ENCODE peak calls at places on chromosome 4, in four cellular contexts. W, M, D and B are unnamed samples.

GRCh38 chr4:114386637-114387233 is 211.9 kb upstream of the UGT8 start:
- DNase-seq in W (peak; percentile 50), M (peak; percentile 53), D (no peak), B (no peak)

GRCh38 chr4:8891255-8891645 is 19.6 kb upstream of the HMX1 start:
- DNase-seq in W (no peak), M (no peak), D (no peak), B (no peak)

GRCh38 chr4:128521634-128522253 is 234.1 kb upstream of the PGRMC2 start:
- DNase-seq in W (no peak), M (no peak), D (no peak), B (no peak)

GRCh38 chr4:11496313-11496956 is 67.7 kb upstream of the HS3ST1 start:
- DNase-seq in W (no peak), M (no peak), D (no peak), B (no peak)

GRCh38 chr4:118417325-118417724 is 64.5 kb upstream of the PRSS12 start:
- DNase-seq in W (no peak), M (no peak), D (no peak), B (no peak)

GRCh38 chr4:153142700-153143438 is 61.4 kb upstream of the TRIM2 start:
- DNase-seq in W (peak; percentile 44), M (peak; percentile 56), D (peak; percentile 67), B (peak; percentile 41)

GRCh38 chr4:188127157-188127874 is 11.9 kb upstream of the TRIML1 start:
- DNase-seq in W (no peak), M (no peak), D (no peak), B (no peak)

GRCh38 chr4:71472946-71473345 is 134.1 kb downstream of the SLC4A4 start:
- DNase-seq in W (no peak), M (no peak), D (no peak), B (no peak)

GRCh38 chr4:181662383-181662782 is 580.8 kb upstream of the TENM3 start:
- DNase-seq in W (no peak), M (no peak), D (no peak), B (no peak)

GRCh38 chr4:9771069-9771468 is 10.4 kb upstream of the DRD5 start:
- DNase-seq in W (no peak), M (no peak), D (no peak), B (no peak)

GRCh38 chr4:154208424-154208823 is 283.2 kb downstream of the DCHS2 start:
- DNase-seq in W (no peak), M (no peak), D (no peak), B (no peak)

GRCh38 chr4:182916483-182917181 is 554 bp downstream of the DCTD start:
- DNase-seq in W (no peak), M (peak; percentile 62), D (peak; percentile 50), B (no peak)

DNA sequence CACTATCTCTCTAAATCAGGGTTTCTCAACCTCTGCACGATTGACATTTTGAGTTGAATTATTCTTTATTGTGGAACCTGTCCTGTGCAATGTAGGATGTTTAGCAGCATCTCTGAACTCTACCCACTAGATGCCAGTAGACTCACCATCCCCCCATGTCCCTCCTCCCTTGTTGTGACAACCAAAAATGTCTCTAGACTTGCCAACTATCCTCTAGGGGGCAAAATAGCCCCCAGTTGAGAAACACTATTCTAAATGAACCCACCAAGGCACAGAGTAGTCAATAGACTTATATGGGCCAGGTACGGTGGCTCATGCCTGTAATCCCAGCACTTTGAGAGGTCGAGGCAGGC is 49.1 kb upstream of the GAB1 start:
- DNase-seq in W (no peak), M (peak; percentile 14), D (no peak), B (no peak)
- TF ChIP-seq CTCF in W (no peak), M (no peak), D (no peak), B (no peak)

DNA sequence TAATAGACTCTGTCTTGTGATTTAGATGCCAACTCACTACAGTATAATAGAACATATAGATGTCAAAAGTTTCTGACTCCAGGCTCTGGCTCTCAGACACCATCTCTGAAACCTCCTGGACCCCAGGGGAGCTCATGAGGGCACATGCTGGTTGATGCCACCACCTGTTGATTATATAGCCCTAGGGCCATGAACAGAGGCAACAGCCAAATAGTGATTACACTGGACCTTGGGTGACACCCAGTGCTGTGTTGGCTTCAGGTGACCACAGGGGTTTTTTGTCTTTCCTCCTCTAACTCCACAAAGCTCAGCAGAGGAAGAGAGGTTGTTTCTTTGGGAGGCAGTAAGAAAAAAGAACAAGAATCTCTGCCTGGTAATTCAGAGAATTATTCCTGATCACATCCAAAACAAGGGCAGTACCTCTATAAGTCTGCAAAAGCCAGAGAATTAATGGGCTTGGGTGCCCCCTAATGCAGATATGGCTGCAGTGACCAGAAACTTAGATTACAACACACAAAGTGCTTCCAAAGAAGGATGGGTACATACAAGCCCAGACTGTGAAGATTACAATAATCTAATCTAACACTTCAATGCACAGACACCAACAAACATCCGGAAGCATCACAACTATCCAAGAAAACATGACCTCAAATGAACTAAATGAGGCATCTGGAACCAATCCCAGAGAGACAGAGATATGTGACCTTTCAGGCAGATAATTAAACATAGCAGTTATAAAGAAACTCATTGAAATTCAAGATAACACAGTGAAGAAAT is 1920.6 kb downstream of the ARAP2 start:
- DNase-seq in W (no peak), M (no peak), D (no peak), B (no peak)
- TF ChIP-seq CTCF in W (no peak), M (no peak), D (no peak), B (peak; percentile 10)

GRCh38 chr4:101348367-101348827 is 1.1 kb upstream of the PPP3CA start:
- DNase-seq in W (no peak), M (no peak), D (peak; percentile 8), B (no peak)
- TF ChIP-seq CTCF in W (no peak), M (no peak), D (no peak), B (no peak)

GRCh38 chr4:124322234-124322831 is 390.2 kb downstream of the ANKRD50 start:
- DNase-seq in W (peak; percentile 24), M (peak; percentile 23), D (no peak), B (no peak)
- TF ChIP-seq CTCF in W (peak; percentile 84), M (peak; percentile 36), D (peak; percentile 48), B (peak; percentile 76)

DNA sequence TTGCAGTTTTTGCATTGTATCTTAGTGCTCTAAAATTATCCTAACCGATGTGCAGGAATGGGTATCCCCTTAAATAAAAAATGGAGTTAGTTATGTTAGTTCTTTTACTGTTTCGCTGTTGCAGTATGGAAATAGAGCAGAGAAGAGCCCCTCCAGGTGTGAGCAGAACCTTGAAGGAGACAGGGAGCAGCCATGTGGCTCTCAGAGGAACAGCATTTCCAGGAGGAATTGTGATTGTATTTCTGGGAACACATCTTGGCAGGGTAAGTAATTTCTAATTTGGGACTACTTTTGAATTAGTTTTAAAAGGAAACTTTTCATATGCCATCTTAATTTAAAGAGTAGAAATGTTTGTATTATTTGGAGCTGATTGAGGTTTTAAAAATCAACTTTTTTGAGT is 5.3 kb upstream of the CCDC158 start:
- DNase-seq in W (no peak), M (no peak), D (no peak), B (no peak)
- TF ChIP-seq CTCF in W (no peak), M (no peak), D (no peak), B (peak; percentile 33)

GRCh38 chr4:113042502-113042901 is 7.0 kb upstream of the ANK2 start:
- DNase-seq in W (no peak), M (no peak), D (no peak), B (no peak)
- TF ChIP-seq CTCF in W (no peak), M (no peak), D (no peak), B (no peak)

DNA sequence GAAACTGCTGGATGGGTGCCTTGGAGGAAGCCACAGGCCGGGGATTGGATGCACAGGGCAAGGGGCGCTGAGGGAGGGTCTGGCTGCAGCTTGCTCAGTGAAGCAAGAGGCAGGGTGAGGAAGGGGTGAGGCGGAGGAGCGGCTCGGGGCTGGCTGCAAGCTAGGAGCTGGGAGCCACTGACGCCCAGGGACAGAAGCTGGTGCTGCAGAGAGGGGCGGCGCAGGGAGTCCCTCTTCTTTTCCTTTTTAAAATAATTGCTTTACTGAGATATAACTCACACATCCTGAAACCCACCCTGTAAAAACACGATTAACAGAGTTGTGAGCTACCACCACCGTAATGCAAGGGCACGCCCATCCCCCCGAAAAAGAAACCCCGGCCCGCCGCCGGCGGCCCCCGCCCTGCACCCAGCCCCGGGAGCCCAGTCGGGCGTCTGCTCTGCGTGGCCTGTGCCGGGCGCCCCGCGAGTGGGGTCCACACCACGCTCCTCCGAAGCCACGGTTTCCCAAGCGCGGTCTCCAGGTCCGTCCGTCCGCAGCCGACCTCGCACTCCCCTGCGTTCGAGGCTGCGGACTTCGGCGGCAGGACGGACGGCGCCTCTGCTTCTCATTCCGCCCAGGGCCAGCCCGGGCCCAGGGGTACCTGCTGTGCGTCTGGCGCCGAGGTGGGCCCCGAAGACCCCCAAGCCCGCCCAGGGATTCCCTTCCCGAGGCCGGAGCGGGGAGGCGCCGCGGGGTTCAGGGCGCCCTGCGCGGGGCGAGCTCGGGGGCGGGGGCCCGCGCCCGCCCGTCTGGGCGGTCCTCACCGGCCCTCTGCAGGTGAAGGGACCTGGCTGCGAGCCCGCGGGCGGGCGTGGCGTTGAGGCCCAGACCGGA is 865 bp upstream of the UVSSA start:
- DNase-seq in W (peak; percentile 56), M (peak; percentile 40), D (peak; percentile 47), B (no peak)
- TF ChIP-seq CTCF in W (peak; percentile 10), M (no peak), D (no peak), B (peak; percentile 30)

GRCh38 chr4:147837435-147837834 is 105.5 kb downstream of the ARHGAP10 start:
- DNase-seq in W (no peak), M (peak; percentile 32), D (no peak), B (no peak)
- TF ChIP-seq CTCF in W (no peak), M (no peak), D (no peak), B (no peak)

GRCh38 chr4:78938868-78939666 is at the start of gene PAQR3:
- DNase-seq in W (peak; percentile 95), M (peak; percentile 91), D (peak; percentile 78), B (peak; percentile 65)
- TF ChIP-seq CTCF in W (no peak), M (no peak), D (no peak), B (no peak)

DNA sequence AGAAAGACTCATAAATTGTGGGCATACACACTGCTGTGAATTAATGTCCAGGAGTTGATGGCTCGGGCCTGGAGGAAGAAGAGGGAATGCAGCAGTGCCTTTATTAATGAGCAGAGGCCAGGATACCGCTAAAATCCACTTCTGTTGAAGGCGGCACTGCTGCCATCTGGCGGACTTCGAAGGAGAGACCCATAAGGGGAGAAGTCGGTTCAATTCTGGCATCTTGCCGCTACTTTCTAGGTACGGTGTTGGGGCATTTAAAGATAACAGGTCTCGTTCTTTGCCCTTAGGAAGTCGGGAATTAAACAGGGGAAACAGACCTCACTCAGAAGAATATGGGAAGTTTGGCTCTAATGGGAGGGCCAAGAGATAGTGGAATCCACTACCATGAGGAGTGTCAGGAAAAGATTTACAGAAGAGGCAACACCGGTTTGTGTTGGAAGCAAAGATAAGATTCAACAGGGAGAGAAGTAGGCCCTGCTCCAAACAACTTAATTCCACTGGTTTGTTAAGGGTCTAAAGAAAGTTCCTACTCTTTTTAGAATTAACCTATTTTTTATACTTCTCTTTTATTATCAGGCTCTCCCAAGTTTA is 133.6 kb upstream of the GIMD1 start:
- DNase-seq in W (peak; percentile 15), M (peak; percentile 65), D (peak; percentile 30), B (no peak)
- TF ChIP-seq CTCF in W (peak; percentile 51), M (peak; percentile 66), D (peak; percentile 49), B (peak; percentile 76)